ENCODE peak calls at places on chromosomes 4 and X, in seven cellular contexts. S is thyroid gland, F is aorta, T is adipocyte, B is breast epithelium, Z is hepatocyte, C is pancreas. R is an unnamed sample.

GRCh38 chr4:177064724-177065394 is 244.8 kb upstream of the NEIL3 start:
- DNase-seq in C (no peak), T (no peak), F (no peak), Z (no peak), S (no peak), B (no peak), R (no peak)

GRCh38 chr4:42347076-42347475 is 50.2 kb upstream of the SHISA3 start:
- DNase-seq in S (no peak), Z (no peak), C (no peak), F (no peak), B (no peak), T (no peak), R (no peak)

GRCh38 chrX:136525738-136526606 is 6.0 kb upstream of the VGLL1 start:
- DNase-seq in B (peak; percentile 64), S (peak; percentile 80), Z (peak; percentile 59), F (peak; percentile 83), T (peak; percentile 83), C (peak; percentile 46), R (peak; percentile 86)

GRCh38 chrX:40912166-40912565 is 173.1 kb upstream of the USP9X start:
- DNase-seq in C (no peak), Z (no peak), B (no peak), F (no peak), T (no peak), S (no peak), R (no peak)

GRCh38 chr4:120830204-120830603 is 92.3 kb downstream of the PRDM5 start:
- DNase-seq in S (no peak), C (no peak), Z (no peak), F (no peak), B (no peak), T (no peak), R (no peak)

GRCh38 chr4:138864961-138865720 is 150.4 kb upstream of the NOCT start:
- DNase-seq in C (no peak), F (no peak), T (no peak), S (peak; percentile 52), Z (no peak), B (peak; percentile 69), R (no peak)

GRCh38 chr4:187354740-187355139 is 631.1 kb upstream of the FAT1 start:
- DNase-seq in Z (no peak), C (no peak), F (no peak), T (no peak), S (no peak), B (peak; percentile 67), R (no peak)

GRCh38 chr4:830776-831482 is 5.0 kb upstream of the CPLX1 start:
- DNase-seq in F (peak; percentile 45), C (no peak), Z (no peak), T (no peak), S (no peak), B (no peak), R (no peak)

GRCh38 chr4:97498875-97499274 is 644.4 kb downstream of the STPG2 start:
- DNase-seq in C (no peak), S (no peak), F (no peak), T (no peak), B (no peak), Z (peak; percentile 18), R (no peak)

GRCh38 chr4:94307231-94307840 is 35.3 kb downstream of the HPGDS start:
- DNase-seq in T (peak; percentile 11), B (no peak), Z (no peak), S (no peak), C (no peak), F (no peak), R (no peak)

GRCh38 chr4:151468715-151469696 is 60.0 kb downstream of the FHIP1A start:
- DNase-seq in B (no peak), S (no peak), F (no peak), T (no peak), Z (no peak), C (no peak), R (no peak)

GRCh38 chrX:264634-265455 is 16.3 kb upstream of the PLCXD1 start:
- DNase-seq in C (peak; percentile 16), F (no peak), B (no peak), Z (peak; percentile 49), T (peak; percentile 70), S (no peak), R (no peak)

GRCh38 chr4:1305261-1305711 is 15.6 kb downstream of the MAEA start:
- DNase-seq in T (no peak), Z (no peak), C (no peak), B (no peak), S (peak; percentile 15), F (no peak), R (no peak)

GRCh38 chr4:37673523-37674192 is 12.5 kb downstream of the RELL1 start:
- DNase-seq in T (no peak), F (no peak), C (no peak), Z (no peak), B (no peak), S (no peak), R (no peak)

GRCh38 chrX:24988314-24988713 is 27.5 kb downstream of the ARX start:
- DNase-seq in T (peak; percentile 10), F (no peak), C (no peak), Z (no peak), B (no peak), S (no peak), R (no peak)

GRCh38 chrX:46433892-46434291 is 111.3 kb downstream of the ZNF674 start:
- DNase-seq in B (no peak), C (no peak), S (no peak), T (peak; percentile 28), Z (no peak), F (no peak), R (no peak)

GRCh38 chrX:2894885-2895292 is 34.2 kb downstream of the ARSD start:
- DNase-seq in C (peak; percentile 36), T (peak; percentile 73), B (no peak), Z (peak; percentile 85), F (no peak), S (peak; percentile 21), R (no peak)

GRCh38 chr4:140721088-140721421 is 35.1 kb downstream of the TBC1D9 start:
- DNase-seq in C (no peak), S (no peak), T (no peak), Z (no peak), B (no peak), F (no peak), R (no peak)

GRCh38 chr4:73836373-73837269 is at the start of gene CXCL6:
- DNase-seq in B (no peak), F (peak; percentile 82), S (peak; percentile 39), Z (peak; percentile 27), C (no peak), T (peak; percentile 25), R (no peak)

GRCh38 chrX:143461616-143462015 is 55.7 kb downstream of the SPANXN3 start:
- DNase-seq in Z (no peak), F (no peak), S (no peak), B (no peak), C (no peak), T (no peak), R (no peak)

GRCh38 chr4:118352843-118353373 is at the start of gene PRSS12:
- DNase-seq in C (peak; percentile 76), S (peak; percentile 72), F (peak; percentile 88), Z (peak; percentile 89), T (peak; percentile 93), B (peak; percentile 68), R (no peak)

GRCh38 chr4:139691-140090 is 15.4 kb downstream of the ZNF718 start:
- DNase-seq in S (no peak), C (no peak), B (no peak), T (no peak), Z (no peak), F (no peak), R (no peak)

DNA sequence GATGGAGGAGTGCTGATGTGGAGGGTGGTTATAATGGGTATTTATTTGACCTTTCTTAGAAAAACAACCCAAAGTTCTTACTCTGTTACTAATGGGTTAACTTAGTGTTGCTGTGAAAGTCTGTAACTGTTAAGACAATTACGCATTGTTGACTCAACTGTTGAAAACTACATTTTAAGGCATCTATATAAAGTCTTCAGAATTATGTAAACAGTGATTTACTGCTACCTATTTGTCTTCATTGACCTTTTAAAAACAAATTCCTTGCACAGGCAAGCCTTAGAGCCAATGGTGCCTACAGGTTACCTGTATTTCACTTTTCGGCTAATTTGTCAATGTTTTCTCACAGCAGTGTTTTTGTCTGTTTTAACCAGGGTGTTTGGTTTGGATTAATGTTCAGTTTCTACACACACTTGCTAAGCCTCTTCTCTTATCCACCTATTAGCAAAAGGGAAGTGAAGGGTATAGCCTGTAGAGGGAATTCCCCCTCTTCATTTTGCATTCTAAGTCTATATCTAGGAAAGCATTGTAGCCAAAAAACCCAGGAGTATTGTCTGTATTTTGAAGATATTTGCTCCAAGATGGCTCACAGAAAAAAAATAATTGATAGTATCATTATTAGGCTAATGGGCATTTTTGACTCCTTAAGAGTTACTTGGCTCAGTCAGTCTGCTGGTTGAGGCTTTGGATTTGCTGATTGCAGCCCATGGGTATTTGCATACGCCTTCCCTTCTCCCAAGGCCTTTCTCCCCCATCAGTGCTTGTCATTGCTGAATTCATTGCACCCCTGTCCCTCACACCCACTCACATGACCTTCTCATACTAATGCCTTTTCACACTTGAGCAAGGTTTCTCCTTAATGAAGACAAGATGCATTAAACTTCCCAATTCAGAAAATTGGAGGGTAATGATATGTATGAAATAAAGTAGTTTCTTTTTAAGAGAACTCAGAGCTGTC is 30.5 kb downstream of the AFF1 start:
- DNase-seq in S (no peak), C (no peak), T (no peak), F (no peak), Z (no peak), B (no peak), R (no peak)
- H3K4me1 ChIP-seq in S (peaks cover 36% of the 10 kb centered on the region), C (peaks cover 18% of the 10 kb centered on the region), T (peaks cover 9% of the 10 kb centered on the region), F (peaks cover 2% of the 10 kb centered on the region), Z (peaks cover 13% of the 10 kb centered on the region), B (no peaks in the 10 kb centered on the region), R (peaks cover 26% of the 10 kb centered on the region)

DNA sequence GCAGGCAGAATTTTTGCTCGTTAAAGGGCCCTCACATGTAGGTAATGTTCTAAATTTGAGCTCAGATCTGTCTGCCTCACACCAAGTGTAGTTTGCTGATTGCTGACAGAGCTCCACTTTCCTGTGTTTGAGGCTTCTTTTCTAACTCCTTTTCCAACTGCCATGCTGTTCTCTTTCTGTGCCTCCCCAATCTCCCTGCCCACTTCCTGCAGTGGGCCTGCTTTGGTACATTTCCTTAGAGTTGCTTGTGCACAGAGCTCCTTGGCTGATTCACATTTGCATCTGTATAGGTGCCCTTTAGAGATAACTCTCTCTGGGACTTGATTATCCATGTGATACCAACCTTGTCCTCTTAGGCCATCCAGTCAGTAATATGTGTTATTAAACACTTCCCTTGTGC is 4.5 kb downstream of the MED28 start:
- DNase-seq in S (no peak), T (no peak), C (no peak), Z (no peak), F (no peak), B (no peak), R (no peak)
- H3K4me3 ChIP-seq in S (no peak overlapping the region), T (peak overlapping the region; percentile 16), C (no peak overlapping the region), Z (no peak overlapping the region), F (no peak overlapping the region), B (no peak overlapping the region), R (peak overlapping the region; percentile 32)

DNA sequence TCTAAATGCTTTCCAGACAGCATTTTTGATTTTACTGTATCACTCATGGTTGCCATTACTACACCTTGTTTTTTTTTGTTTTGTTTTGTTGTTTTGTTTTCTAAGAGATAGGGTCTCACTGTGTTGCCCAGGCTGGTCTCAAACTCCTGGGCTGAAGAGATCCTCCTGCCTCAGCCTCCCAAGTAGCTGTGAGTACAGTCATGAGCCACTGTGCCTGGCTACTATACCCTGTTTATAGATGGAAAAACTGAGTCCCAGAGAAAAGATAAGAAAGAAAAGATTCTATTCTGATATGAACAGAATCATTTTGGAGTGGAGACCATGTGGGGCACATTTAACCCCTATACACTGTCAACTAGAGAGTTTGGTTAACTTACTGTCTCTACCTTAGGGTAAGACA is 20.0 kb downstream of the ADD1 start:
- DNase-seq in T (no peak), Z (no peak), F (no peak), S (no peak), B (no peak), C (no peak), R (no peak)
- H3K4me1 ChIP-seq in T (peaks cover 85% of the 10 kb centered on the region), Z (peaks cover 77% of the 10 kb centered on the region), F (peaks cover 9% of the 10 kb centered on the region), S (peaks cover 86% of the 10 kb centered on the region), B (peaks cover 8% of the 10 kb centered on the region), C (peaks cover 84% of the 10 kb centered on the region), R (peaks cover 99% of the 10 kb centered on the region)

GRCh38 chrX:48002929-48003328 is 860 bp downstream of the ZNF182 start:
- DNase-seq in T (no peak), Z (no peak), B (no peak), F (no peak), C (no peak), S (no peak), R (no peak)
- H3K4me3 ChIP-seq in T (peak overlapping the region; percentile 87), Z (peak overlapping the region; percentile 43), B (peak overlapping the region; percentile 56), F (no peak overlapping the region), C (no peak overlapping the region), S (no peak overlapping the region), R (peak overlapping the region; percentile 68)